ENCODE peak calls at places on chromosomes 13 and 19, in four cellular contexts. G is WTC11, J is K562, K is HepG2. C is an unnamed sample.

GRCh38 chr13:39263033-39263432 is 224.8 kb downstream of the NHLRC3 start:
- DNase-seq in G (peak; percentile 54), K (peak; percentile 23), J (peak; percentile 40), C (peak; percentile 66)

GRCh38 chr13:112143753-112144615 is 77.0 kb downstream of the SOX1 start:
- DNase-seq in K (no peak), J (no peak), G (no peak), C (no peak)

GRCh38 chr13:42102961-42103688 is 54.7 kb downstream of the DGKH start:
- DNase-seq in J (no peak), G (no peak), K (no peak), C (no peak)

GRCh38 chr13:78610381-78610883 is 7.1 kb upstream of the POU4F1 start:
- DNase-seq in G (no peak), J (no peak), K (no peak), C (no peak)

GRCh38 chr13:83975668-83976165 is 93.4 kb upstream of the SLITRK1 start:
- DNase-seq in J (no peak), K (no peak), G (no peak), C (no peak)

GRCh38 chr13:51764184-51765141 is 39.5 kb downstream of the DHRS12 start:
- DNase-seq in K (peak; percentile 92), G (no peak), J (no peak), C (no peak)

GRCh38 chr19:12763100-12763499 is 11.5 kb downstream of the BEST2 start:
- DNase-seq in J (no peak), K (no peak), G (no peak), C (no peak)

GRCh38 chr13:87235621-87236020 is 435.6 kb upstream of the SLITRK5 start:
- DNase-seq in G (no peak), J (no peak), K (no peak), C (no peak)

GRCh38 chr19:13118424-13119193 is 545 bp downstream of the NACC1 start:
- DNase-seq in G (peak; percentile 96), J (peak; percentile 96), K (peak; percentile 50), C (peak; percentile 63)

GRCh38 chr19:28021316-28022185 is 1191.4 kb downstream of the UQCRFS1 start:
- DNase-seq in G (no peak), J (no peak), K (no peak), C (no peak)

GRCh38 chr19:2330632-2331284 is 2.3 kb downstream of the SPPL2B start:
- DNase-seq in J (no peak), G (no peak), K (peak; percentile 68), C (no peak)

GRCh38 chr13:83121904-83122303 is 760.4 kb downstream of the SLITRK1 start:
- DNase-seq in G (no peak), K (no peak), J (no peak), C (no peak)

GRCh38 chr19:50906217-50906616 is 5.0 kb downstream of the KLK4 start:
- DNase-seq in G (peak; percentile 83), K (peak; percentile 17), J (peak; percentile 67), C (peak; percentile 52)

GRCh38 chr19:15456871-15457700 is 7.3 kb downstream of the RASAL3 start:
- DNase-seq in K (no peak), J (peak; percentile 39), G (peak; percentile 97), C (no peak)

GRCh38 chr13:107518292-107518691 is 697.0 kb downstream of the LIG4 start:
- DNase-seq in K (no peak), G (no peak), J (no peak), C (no peak)

GRCh38 chr19:18763674-18764590 is 27.2 kb downstream of the COMP start:
- DNase-seq in G (no peak), J (peak; percentile 71), K (no peak), C (no peak)

GRCh38 chr19:17125728-17126677 is 50.4 kb downstream of the MYO9B start:
- DNase-seq in K (no peak), G (no peak), J (no peak), C (no peak)

GRCh38 chr13:21071015-21071414 is 9.6 kb upstream of the LATS2 start:
- DNase-seq in K (no peak), J (no peak), G (no peak), C (no peak)

GRCh38 chr19:42242071-42242511 is 311 bp downstream of the GSK3A start:
- DNase-seq in J (peak; percentile 35), K (no peak), G (no peak), C (no peak)

GRCh38 chr13:50914301-50914700 is 4.7 kb downstream of the RNASEH2B start:
- DNase-seq in K (no peak), G (no peak), J (no peak), C (no peak)

GRCh38 chr19:44741841-44742352 is 6.6 kb upstream of the BCL3 start:
- DNase-seq in G (no peak), J (peak; percentile 90), K (peak; percentile 78), C (no peak)

GRCh38 chr19:10544242-10544752 is 593 bp downstream of the ATG4D start:
- DNase-seq in K (no peak), G (no peak), J (peak; percentile 67), C (no peak)

GRCh38 chr19:58021541-58022282 is 12.1 kb upstream of the ZSCAN1 start:
- DNase-seq in J (peak; percentile 37), K (peak; percentile 53), G (peak; percentile 84), C (peak; percentile 25)

GRCh38 chr19:49150106-49150943 is 4.9 kb downstream of the HRC start:
- DNase-seq in K (peak; percentile 76), G (peak; percentile 83), J (peak; percentile 94), C (peak; percentile 75)

GRCh38 chr19:33725567-33725966 is 71.1 kb upstream of the KCTD15 start:
- DNase-seq in K (no peak), J (no peak), G (no peak), C (no peak)

DNA sequence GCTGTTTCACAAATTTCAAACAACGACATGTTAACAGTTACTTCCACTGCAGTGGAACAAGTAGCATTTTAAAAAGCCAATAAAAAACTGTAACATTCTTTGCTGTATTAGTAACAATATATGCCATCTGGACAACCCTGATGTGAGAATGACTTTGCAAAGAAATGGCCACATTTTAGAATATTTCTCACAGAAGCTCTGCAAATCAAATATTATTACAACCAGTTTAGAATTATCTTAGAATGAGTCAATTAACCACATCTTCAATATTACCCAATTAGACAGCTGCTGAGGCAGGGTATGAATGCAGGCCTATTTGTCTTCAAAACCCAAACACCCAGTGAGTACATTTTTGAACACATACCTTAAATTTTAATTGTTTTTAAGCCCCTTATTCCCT is 3.2 kb downstream of the ZNF699 start:
- DNase-seq in K (no peak), G (no peak), J (no peak), C (no peak)
- TF ChIP-seq ELF4 in K (no peak), G (no peak), J (no peak), C (no peak)

DNA sequence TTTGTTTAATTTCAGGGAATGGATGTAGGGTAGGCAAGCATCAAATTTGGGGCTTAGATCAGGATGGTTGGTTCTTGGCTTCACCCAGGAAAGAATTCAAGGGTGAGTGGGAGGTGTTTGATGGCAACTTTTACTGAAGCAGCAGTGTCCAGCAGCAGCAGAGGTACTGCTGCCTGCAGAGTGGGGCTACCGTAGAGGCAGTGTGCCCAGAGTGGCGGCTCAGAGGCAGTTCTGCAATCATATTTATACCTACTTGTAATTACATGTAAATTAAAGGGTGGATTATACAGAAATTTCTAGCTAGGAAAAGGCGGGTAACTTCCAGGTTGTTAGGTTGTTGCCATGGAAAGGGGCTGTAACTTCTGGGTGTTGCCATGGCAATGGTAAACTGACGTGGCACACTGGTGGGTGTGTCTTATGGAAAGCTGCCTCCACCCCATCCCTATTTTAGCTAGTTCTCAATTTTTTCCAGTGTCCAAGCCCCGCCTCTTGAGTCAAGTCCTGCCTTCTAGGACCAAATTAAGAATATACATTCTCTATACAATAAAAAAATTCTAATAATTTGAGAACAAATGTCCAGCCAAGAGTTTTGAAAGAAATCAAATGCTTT is 816.8 kb downstream of the DIAPH3 start:
- DNase-seq in K (no peak), G (peak; percentile 23), J (no peak), C (no peak)
- TF ChIP-seq SP1 in K (no peak), G (no peak), J (no peak), C (no peak)

GRCh38 chr13:101155920-101156319 is 260.4 kb downstream of the NALCN start:
- DNase-seq in K (no peak), G (no peak), J (no peak), C (no peak)
- TF ChIP-seq ELF4 in K (no peak), G (no peak), J (no peak), C (no peak)

DNA sequence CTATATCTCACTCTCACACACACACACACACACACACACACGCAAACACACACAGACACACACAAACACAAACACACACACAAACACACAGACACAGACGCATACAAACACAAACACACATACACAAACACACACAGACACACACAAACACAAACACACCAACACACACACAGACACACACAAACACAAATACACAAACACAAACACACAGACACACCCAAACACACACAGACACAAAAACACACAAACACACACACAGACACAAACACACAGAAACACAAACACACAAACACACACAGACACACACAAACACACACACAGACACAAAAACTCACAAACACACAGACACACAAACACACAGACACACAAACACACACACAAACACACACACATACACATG is 329.0 kb downstream of the ZNF536 start:
- DNase-seq in G (no peak), K (no peak), J (no peak), C (no peak)
- TF ChIP-seq SP1 in G (no peak), K (no peak), J (no peak), C (no peak)

GRCh38 chr13:40993987-40994386 is 25.1 kb downstream of the ELF1 start:
- DNase-seq in J (no peak), K (no peak), G (no peak), C (no peak)
- TF ChIP-seq ELF4 in J (no peak), K (no peak), G (no peak), C (no peak)

DNA sequence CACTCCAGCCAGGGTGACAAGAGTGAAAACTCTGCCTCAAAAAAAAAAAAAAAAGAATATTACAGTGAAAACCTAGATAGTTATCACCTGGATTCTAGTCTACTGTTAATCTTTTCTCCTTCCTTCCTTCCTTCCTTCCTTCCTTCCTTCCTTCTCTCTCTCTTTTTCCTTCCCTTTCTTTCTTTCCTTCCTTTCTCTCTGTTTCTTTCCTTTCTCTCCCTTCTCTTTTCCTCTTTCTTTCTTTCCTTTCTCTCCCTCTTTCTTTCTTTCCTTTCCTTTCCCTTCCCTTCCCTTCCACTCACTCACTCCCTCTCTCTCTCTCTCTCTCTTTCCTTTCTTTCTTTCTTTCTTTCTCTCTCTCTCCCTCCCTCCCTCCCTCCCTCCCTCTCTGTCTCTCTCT is 9.6 kb upstream of the TTYH1 start:
- DNase-seq in J (no peak), G (no peak), K (no peak), C (no peak)
- TF ChIP-seq SP1 in J (no peak), G (no peak), K (no peak), C (no peak)

DNA sequence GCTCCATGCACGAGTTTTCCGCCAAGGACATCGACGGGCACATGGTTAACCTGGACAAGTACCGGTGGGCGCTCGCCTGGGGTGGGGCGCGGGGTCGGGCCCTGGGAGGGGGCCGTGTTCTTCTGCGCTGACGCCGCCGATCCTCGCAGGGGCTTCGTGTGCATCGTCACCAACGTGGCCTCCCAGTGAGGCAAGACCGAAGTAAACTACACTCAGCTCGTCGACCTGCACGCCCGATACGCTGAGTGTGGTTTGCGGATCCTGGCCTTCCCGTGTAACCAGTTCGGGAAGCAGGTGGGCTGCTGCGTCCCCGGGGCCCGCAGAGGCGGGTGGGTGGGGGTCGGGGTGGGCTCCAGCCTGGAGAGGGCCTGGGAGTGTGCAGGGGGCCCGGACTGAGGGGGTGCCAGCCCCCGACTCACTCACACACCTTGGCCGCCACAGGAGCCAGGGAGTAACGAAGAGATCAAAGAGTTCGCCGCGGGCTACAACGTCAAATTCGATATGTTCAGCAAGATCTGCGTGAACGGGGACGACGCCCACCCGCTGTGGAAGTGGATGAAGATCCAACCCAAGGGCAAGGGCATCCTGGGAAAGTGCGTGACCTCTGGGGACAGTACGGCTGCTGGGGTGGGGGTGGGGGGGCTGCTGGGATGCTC is 1.6 kb downstream of the GPX4 start:
- DNase-seq in G (no peak), K (no peak), J (no peak), C (peak; percentile 26)
- TF ChIP-seq ELF4 in G (no peak), K (no peak), J (no peak), C (no peak)

GRCh38 chr19:3351702-3352447 is 14.5 kb upstream of the NFIC start:
- DNase-seq in K (no peak), J (no peak), G (no peak), C (no peak)
- TF ChIP-seq SP1 in K (no peak), J (no peak), G (no peak), C (no peak)